ENCODE peak calls at places on chromosomes 6 and 20, in ten cellular contexts. Q is occipital lobe; W is choroid plexus epithelial cell; P is activated CD8-positive, alpha-beta memory T cell treated with anti-CD3 and anti-CD28 coated beads for 48 hours; O is neural crest cell; Y is Caco-2; S is non-pigmented ciliary epithelial cell; R is upper lobe of right lung; E is fibroblast of pulmonary artery; M is activated gamma-delta T cell treated with anti-CD3 and anti-CD28 coated beads, Interleukin-2, amount 50 U/mL, for 16 hours. B is an unnamed sample.

GRCh38 chr6:91094806-91095475 is 508.1 kb upstream of the MAP3K7 start:
- DNase-seq in E (no peak), Y (no peak), P (no peak), Q (no peak), M (no peak), O (no peak), W (no peak), S (no peak), R (no peak), B (no peak)

GRCh38 chr6:47161176-47161687 is 119.1 kb upstream of the ADGRF1 start:
- DNase-seq in E (peak; percentile 63), R (no peak), P (no peak), Q (no peak), W (peak; percentile 31), S (no peak), Y (no peak), M (no peak), O (no peak), B (peak; percentile 69)

GRCh38 chr6:85126448-85127178 is 323.3 kb upstream of the NT5E start:
- DNase-seq in Y (peak; percentile 60), R (no peak), O (peak; percentile 43), M (no peak), P (no peak), W (peak; percentile 73), S (no peak), Q (no peak), E (peak; percentile 78), B (peak; percentile 65)

GRCh38 chr6:17865798-17866725 is 121.4 kb downstream of the KIF13A start:
- DNase-seq in R (no peak), W (peak; percentile 86), Y (no peak), M (no peak), Q (peak; percentile 62), P (no peak), S (peak; percentile 86), E (peak; percentile 90), O (no peak), B (peak; percentile 88)

GRCh38 chr20:43459022-43459942 is 1.6 kb downstream of the SRSF6 start:
- DNase-seq in S (no peak), E (peak; percentile 32), R (no peak), W (peak; percentile 41), Q (no peak), P (no peak), O (peak; percentile 60), Y (peak; percentile 60), M (no peak), B (peak; percentile 38)

GRCh38 chr20:6501061-6501460 is 266.4 kb upstream of the BMP2 start:
- DNase-seq in Q (no peak), Y (no peak), E (peak; percentile 69), P (no peak), W (peak; percentile 34), M (no peak), S (peak; percentile 32), R (no peak), O (no peak), B (peak; percentile 36)

GRCh38 chr6:37530294-37530693 is 30.6 kb upstream of the CCDC167 start:
- DNase-seq in Q (no peak), P (no peak), R (no peak), O (no peak), E (no peak), M (no peak), S (no peak), W (no peak), Y (no peak), B (no peak)

GRCh38 chr20:18237682-18238081 is 50.6 kb upstream of the ZNF133 start:
- DNase-seq in Q (no peak), E (no peak), P (no peak), S (no peak), R (no peak), W (no peak), Y (no peak), M (no peak), O (no peak), B (no peak)

GRCh38 chr6:17393335-17394191 is at the start of gene CAP2:
- DNase-seq in O (peak; percentile 69), R (peak; percentile 76), M (no peak), E (peak; percentile 49), Y (peak; percentile 65), Q (peak; percentile 84), S (no peak), W (peak; percentile 32), P (no peak), B (peak; percentile 9)

GRCh38 chr6:108716801-108717791 is 131.1 kb upstream of the ARMC2 start:
- DNase-seq in P (no peak), Q (no peak), Y (no peak), O (no peak), S (no peak), M (no peak), R (no peak), W (no peak), E (no peak), B (no peak)

GRCh38 chr6:20771427-20771826 is 237.2 kb downstream of the CDKAL1 start:
- DNase-seq in Q (no peak), M (no peak), O (no peak), Y (no peak), E (no peak), R (no peak), W (no peak), P (no peak), S (no peak), B (no peak)

GRCh38 chr6:107064579-107065065 is 36.6 kb downstream of the MTRES1 start:
- DNase-seq in E (peak; percentile 79), S (peak; percentile 64), M (no peak), W (peak; percentile 89), O (no peak), Q (no peak), Y (no peak), P (no peak), R (no peak), B (peak; percentile 87)

GRCh38 chr6:151257984-151258445 is 18.2 kb downstream of the AKAP12 start:
- DNase-seq in S (no peak), R (no peak), O (peak; percentile 14), Y (no peak), P (no peak), W (peak; percentile 53), M (no peak), E (peak; percentile 60), Q (no peak), B (peak; percentile 57)

GRCh38 chr6:168440520-168441433 is at the start of gene SMOC2:
- DNase-seq in S (no peak), E (no peak), R (no peak), Q (no peak), P (no peak), Y (peak; percentile 46), O (no peak), M (no peak), W (no peak), B (no peak)

GRCh38 chr6:23073851-23074250 is 504.5 kb downstream of the HDGFL1 start:
- DNase-seq in S (no peak), O (no peak), P (no peak), E (no peak), Q (no peak), Y (no peak), M (no peak), R (no peak), W (peak; percentile 67), B (no peak)

GRCh38 chr6:137264308-137265075 is 45.3 kb upstream of the IFNGR1 start:
- DNase-seq in W (no peak), Y (no peak), O (no peak), P (no peak), S (no peak), R (no peak), Q (no peak), E (no peak), M (no peak), B (peak; percentile 12)

GRCh38 chr6:25623065-25623464 is 28.9 kb upstream of the SCGN start:
- DNase-seq in W (no peak), S (no peak), Y (no peak), E (no peak), P (no peak), Q (no peak), M (no peak), R (no peak), O (no peak), B (no peak)

GRCh38 chr6:32166411-32167061 is 2.1 kb downstream of the EGFL8 start:
- DNase-seq in M (no peak), R (no peak), E (no peak), O (no peak), S (no peak), Q (no peak), Y (no peak), P (no peak), W (no peak), B (no peak)

GRCh38 chr6:107114872-107115694 is at the start of gene BEND3:
- DNase-seq in M (no peak), R (peak; percentile 79), O (peak; percentile 29), P (peak; percentile 18), W (peak; percentile 22), Q (no peak), Y (peak; percentile 64), E (no peak), S (no peak), B (no peak)

GRCh38 chr20:59662161-59662560 is 57.8 kb downstream of the PHACTR3 start:
- DNase-seq in O (no peak), Q (no peak), W (no peak), M (no peak), R (no peak), P (no peak), Y (no peak), E (no peak), S (no peak), B (no peak)

GRCh38 chr6:169326067-169326799 is 72.6 kb upstream of the THBS2 start:
- DNase-seq in R (no peak), O (no peak), E (peak; percentile 62), S (no peak), M (no peak), P (no peak), Y (peak; percentile 45), Q (no peak), W (peak; percentile 72), B (peak; percentile 62)

GRCh38 chr20:5061209-5061608 is 58.5 kb downstream of the PCNA start:
- DNase-seq in R (no peak), M (no peak), S (no peak), O (no peak), W (no peak), E (no peak), Q (no peak), Y (no peak), P (no peak), B (no peak)

GRCh38 chr6:136282906-136283305 is 6.7 kb downstream of the BCLAF1 start:
- DNase-seq in M (no peak), P (no peak), Y (no peak), O (no peak), Q (no peak), E (no peak), R (no peak), S (no peak), W (no peak), B (no peak)

GRCh38 chr6:6351626-6352025 is 31.2 kb upstream of the F13A1 start:
- DNase-seq in S (no peak), O (no peak), M (no peak), R (no peak), P (no peak), E (no peak), Q (no peak), Y (no peak), W (no peak), B (no peak)

GRCh38 chr6:78746457-78746856 is 120.9 kb upstream of the IRAK1BP1 start:
- DNase-seq in R (no peak), S (no peak), Q (no peak), W (no peak), O (no peak), E (peak; percentile 16), M (no peak), Y (no peak), P (no peak), B (peak; percentile 18)

GRCh38 chr20:54398814-54399213 is 76.6 kb upstream of the DOK5 start:
- DNase-seq in E (no peak), W (no peak), M (no peak), R (no peak), P (no peak), S (no peak), O (no peak), Y (no peak), Q (no peak), B (no peak)

GRCh38 chr6:99241905-99242534 is 107.5 kb downstream of the FAXC start:
- DNase-seq in W (peak; percentile 67), M (no peak), S (peak; percentile 22), Q (peak; percentile 18), R (no peak), O (peak; percentile 31), Y (peak; percentile 36), E (peak; percentile 37), P (no peak), B (peak; percentile 44)

GRCh38 chr6:162846723-162847122 is 118.9 kb downstream of the PACRG start:
- DNase-seq in Q (no peak), S (no peak), P (no peak), Y (no peak), E (no peak), M (no peak), R (no peak), W (no peak), O (no peak), B (no peak)